ENCODE peak calls at places on chromosomes 6 and 20, in seven cellular contexts. One of them, this sample, is unnamed.

GRCh38 chr20:32485126-32485769 is 99.9 kb downstream of the NOL4L start:
- DNase-seq in endothelial cell: peak
- DNase-seq in ACHN: peak
- DNase-seq in T-helper 1 cell: peak
- DNase-seq in GM19239: peak
- DNase-seq in GM20000: peak
- DNase-seq in naive thymus-derived CD4-positive, alpha-beta T cell: peak
- DNase-seq in this sample: peak

GRCh38 chr6:23218751-23219150 is 649.4 kb downstream of the HDGFL1 start:
- DNase-seq in endothelial cell: peak
- DNase-seq in naive thymus-derived CD4-positive, alpha-beta T cell: no peak
- DNase-seq in GM19239: no peak
- DNase-seq in GM20000: no peak
- DNase-seq in T-helper 1 cell: no peak
- DNase-seq in ACHN: no peak
- DNase-seq in this sample: no peak

GRCh38 chr6:38871745-38872568 is 156.8 kb downstream of the DNAH8 start:
- DNase-seq in naive thymus-derived CD4-positive, alpha-beta T cell: peak
- DNase-seq in ACHN: peak
- DNase-seq in endothelial cell: peak
- DNase-seq in GM19239: peak
- DNase-seq in GM20000: peak
- DNase-seq in T-helper 1 cell: peak
- DNase-seq in this sample: peak

GRCh38 chr20:32501709-32502108 is 83.4 kb downstream of the NOL4L start:
- DNase-seq in GM20000: no peak
- DNase-seq in naive thymus-derived CD4-positive, alpha-beta T cell: no peak
- DNase-seq in GM19239: no peak
- DNase-seq in endothelial cell: no peak
- DNase-seq in T-helper 1 cell: no peak
- DNase-seq in ACHN: no peak
- DNase-seq in this sample: no peak

GRCh38 chr20:31819083-31819784 is at the start of gene MYLK2:
- DNase-seq in T-helper 1 cell: no peak
- DNase-seq in ACHN: no peak
- DNase-seq in endothelial cell: no peak
- DNase-seq in GM20000: no peak
- DNase-seq in naive thymus-derived CD4-positive, alpha-beta T cell: no peak
- DNase-seq in GM19239: no peak
- DNase-seq in this sample: no peak

GRCh38 chr20:53660078-53660909 is 66.7 kb upstream of the ZNF217 start:
- DNase-seq in naive thymus-derived CD4-positive, alpha-beta T cell: peak
- DNase-seq in endothelial cell: no peak
- DNase-seq in GM20000: no peak
- DNase-seq in ACHN: no peak
- DNase-seq in GM19239: no peak
- DNase-seq in T-helper 1 cell: no peak
- DNase-seq in this sample: no peak

GRCh38 chr6:33585403-33586107 is 5.5 kb upstream of the BAK1 start:
- DNase-seq in T-helper 1 cell: peak
- DNase-seq in GM19239: peak
- DNase-seq in GM20000: peak
- DNase-seq in naive thymus-derived CD4-positive, alpha-beta T cell: peak
- DNase-seq in ACHN: peak
- DNase-seq in endothelial cell: peak
- DNase-seq in this sample: peak

GRCh38 chr6:71977860-71978259 is 91.5 kb downstream of the RIMS1 start:
- DNase-seq in naive thymus-derived CD4-positive, alpha-beta T cell: no peak
- DNase-seq in GM19239: no peak
- DNase-seq in ACHN: no peak
- DNase-seq in endothelial cell: no peak
- DNase-seq in GM20000: no peak
- DNase-seq in T-helper 1 cell: no peak
- DNase-seq in this sample: no peak

GRCh38 chr6:83615025-83615999 is 93.6 kb downstream of the SNAP91 start:
- DNase-seq in ACHN: peak
- DNase-seq in GM20000: peak
- DNase-seq in GM19239: peak
- DNase-seq in endothelial cell: peak
- DNase-seq in naive thymus-derived CD4-positive, alpha-beta T cell: no peak
- DNase-seq in T-helper 1 cell: no peak
- DNase-seq in this sample: no peak

GRCh38 chr6:16698163-16698533 is 63.1 kb downstream of the ATXN1 start:
- DNase-seq in endothelial cell: no peak
- DNase-seq in T-helper 1 cell: no peak
- DNase-seq in naive thymus-derived CD4-positive, alpha-beta T cell: no peak
- DNase-seq in GM20000: no peak
- DNase-seq in GM19239: no peak
- DNase-seq in ACHN: no peak
- DNase-seq in this sample: no peak

GRCh38 chr20:23200914-23201313 is 114.8 kb upstream of the CD93 start:
- DNase-seq in ACHN: peak
- DNase-seq in GM19239: no peak
- DNase-seq in naive thymus-derived CD4-positive, alpha-beta T cell: no peak
- DNase-seq in T-helper 1 cell: no peak
- DNase-seq in endothelial cell: peak
- DNase-seq in GM20000: peak
- DNase-seq in this sample: no peak

GRCh38 chr6:90294614-90294988 is 2.0 kb downstream of the BACH2 start:
- DNase-seq in ACHN: no peak
- DNase-seq in T-helper 1 cell: peak
- DNase-seq in endothelial cell: no peak
- DNase-seq in GM20000: no peak
- DNase-seq in GM19239: no peak
- DNase-seq in naive thymus-derived CD4-positive, alpha-beta T cell: no peak
- DNase-seq in this sample: peak

GRCh38 chr6:18528084-18528743 is 141.1 kb downstream of the RNF144B start:
- DNase-seq in naive thymus-derived CD4-positive, alpha-beta T cell: no peak
- DNase-seq in GM20000: no peak
- DNase-seq in GM19239: no peak
- DNase-seq in T-helper 1 cell: no peak
- DNase-seq in ACHN: peak
- DNase-seq in endothelial cell: no peak
- DNase-seq in this sample: no peak

GRCh38 chr20:43824699-43825402 is 89.8 kb upstream of the TOX2 start:
- DNase-seq in T-helper 1 cell: no peak
- DNase-seq in ACHN: no peak
- DNase-seq in endothelial cell: peak
- DNase-seq in GM19239: peak
- DNase-seq in naive thymus-derived CD4-positive, alpha-beta T cell: no peak
- DNase-seq in GM20000: no peak
- DNase-seq in this sample: peak

GRCh38 chr6:127343753-127344659 is 597 bp upstream of the ECHDC1 start:
- DNase-seq in endothelial cell: no peak
- DNase-seq in GM20000: peak
- DNase-seq in naive thymus-derived CD4-positive, alpha-beta T cell: no peak
- DNase-seq in ACHN: peak
- DNase-seq in GM19239: no peak
- DNase-seq in T-helper 1 cell: no peak
- DNase-seq in this sample: no peak

GRCh38 chr6:110560239-110561015 is 84.0 kb upstream of the SLC22A16 start:
- DNase-seq in T-helper 1 cell: no peak
- DNase-seq in endothelial cell: no peak
- DNase-seq in ACHN: no peak
- DNase-seq in GM20000: no peak
- DNase-seq in naive thymus-derived CD4-positive, alpha-beta T cell: no peak
- DNase-seq in GM19239: no peak
- DNase-seq in this sample: no peak

GRCh38 chr6:142943746-142944125 is 1.2 kb downstream of the HIVEP2 start:
- DNase-seq in GM19239: no peak
- DNase-seq in endothelial cell: peak
- DNase-seq in ACHN: peak
- DNase-seq in T-helper 1 cell: no peak
- DNase-seq in GM20000: peak
- DNase-seq in naive thymus-derived CD4-positive, alpha-beta T cell: peak
- DNase-seq in this sample: peak

GRCh38 chr6:106451419-106451818 is 90.9 kb downstream of the CRYBG1 start:
- DNase-seq in GM19239: no peak
- DNase-seq in naive thymus-derived CD4-positive, alpha-beta T cell: no peak
- DNase-seq in endothelial cell: no peak
- DNase-seq in T-helper 1 cell: no peak
- DNase-seq in ACHN: no peak
- DNase-seq in GM20000: no peak
- DNase-seq in this sample: no peak

GRCh38 chr20:19566226-19566960 is 191.7 kb upstream of the RIN2 start:
- DNase-seq in GM19239: no peak
- DNase-seq in GM20000: no peak
- DNase-seq in naive thymus-derived CD4-positive, alpha-beta T cell: no peak
- DNase-seq in ACHN: no peak
- DNase-seq in endothelial cell: no peak
- DNase-seq in T-helper 1 cell: no peak
- DNase-seq in this sample: no peak

GRCh38 chr6:112639436-112639835 is 292.3 kb downstream of the RFPL4B start:
- DNase-seq in T-helper 1 cell: no peak
- DNase-seq in endothelial cell: no peak
- DNase-seq in GM19239: no peak
- DNase-seq in naive thymus-derived CD4-positive, alpha-beta T cell: no peak
- DNase-seq in GM20000: no peak
- DNase-seq in ACHN: peak
- DNase-seq in this sample: no peak

GRCh38 chr6:113306552-113307145 is 550.5 kb upstream of the MARCKS start:
- DNase-seq in T-helper 1 cell: no peak
- DNase-seq in GM19239: peak
- DNase-seq in naive thymus-derived CD4-positive, alpha-beta T cell: no peak
- DNase-seq in ACHN: peak
- DNase-seq in GM20000: peak
- DNase-seq in endothelial cell: peak
- DNase-seq in this sample: peak

GRCh38 chr6:31407699-31408098 is 4.3 kb downstream of the MICA start:
- DNase-seq in ACHN: peak
- DNase-seq in GM19239: no peak
- DNase-seq in naive thymus-derived CD4-positive, alpha-beta T cell: no peak
- DNase-seq in T-helper 1 cell: no peak
- DNase-seq in endothelial cell: no peak
- DNase-seq in GM20000: no peak
- DNase-seq in this sample: no peak

GRCh38 chr6:135962731-135963130 is 111.2 kb downstream of the PDE7B start:
- DNase-seq in GM20000: no peak
- DNase-seq in T-helper 1 cell: no peak
- DNase-seq in naive thymus-derived CD4-positive, alpha-beta T cell: no peak
- DNase-seq in ACHN: no peak
- DNase-seq in GM19239: no peak
- DNase-seq in endothelial cell: no peak
- DNase-seq in this sample: no peak

GRCh38 chr6:108561742-108562502 is 1.2 kb downstream of the FOXO3 start:
- DNase-seq in naive thymus-derived CD4-positive, alpha-beta T cell: peak
- DNase-seq in GM20000: no peak
- DNase-seq in GM19239: no peak
- DNase-seq in T-helper 1 cell: no peak
- DNase-seq in endothelial cell: peak
- DNase-seq in ACHN: no peak
- DNase-seq in this sample: no peak

GRCh38 chr20:57659131-57659788 is 39.0 kb upstream of the ZBP1 start:
- DNase-seq in naive thymus-derived CD4-positive, alpha-beta T cell: peak
- DNase-seq in endothelial cell: peak
- DNase-seq in T-helper 1 cell: no peak
- DNase-seq in GM19239: no peak
- DNase-seq in ACHN: no peak
- DNase-seq in GM20000: no peak
- DNase-seq in this sample: no peak

GRCh38 chr20:53940356-53940694 is 130.1 kb downstream of the BCAS1 start:
- DNase-seq in ACHN: no peak
- DNase-seq in naive thymus-derived CD4-positive, alpha-beta T cell: no peak
- DNase-seq in GM20000: no peak
- DNase-seq in T-helper 1 cell: no peak
- DNase-seq in endothelial cell: no peak
- DNase-seq in GM19239: no peak
- DNase-seq in this sample: no peak

GRCh38 chr6:107666084-107666981 is 157.8 kb downstream of the SCML4 start:
- DNase-seq in naive thymus-derived CD4-positive, alpha-beta T cell: no peak
- DNase-seq in GM19239: no peak
- DNase-seq in endothelial cell: no peak
- DNase-seq in GM20000: no peak
- DNase-seq in ACHN: no peak
- DNase-seq in T-helper 1 cell: no peak
- DNase-seq in this sample: no peak

GRCh38 chr6:24982231-24982630 is 46.5 kb upstream of the RIPOR2 start:
- DNase-seq in GM20000: no peak
- DNase-seq in naive thymus-derived CD4-positive, alpha-beta T cell: no peak
- DNase-seq in ACHN: no peak
- DNase-seq in endothelial cell: no peak
- DNase-seq in GM19239: no peak
- DNase-seq in T-helper 1 cell: no peak
- DNase-seq in this sample: no peak

GRCh38 chr6:56370591-56371198 is 123.3 kb upstream of the COL21A1 start:
- DNase-seq in ACHN: peak
- DNase-seq in GM19239: peak
- DNase-seq in naive thymus-derived CD4-positive, alpha-beta T cell: no peak
- DNase-seq in endothelial cell: no peak
- DNase-seq in GM20000: peak
- DNase-seq in T-helper 1 cell: no peak
- DNase-seq in this sample: no peak

This sample was measured in activated T-helper 2 cell treated with anti-CD3 and anti-CD28 coated beads, Interferon-gamma antibody, Interleukin-2, Interleukin-4, amounts not matched to agents 10 μg/mL and 5 μg/mL and 100 μg/mL, durations not matched to agents 14 hours and 24 hours and 36 hours.